ENCODE peak calls at places on chromosomes 16 and 17, in five cellular contexts. X is cardiac muscle cell, D is stomach, J is heart left ventricle, H is IMR-90. Q is an unnamed sample.

GRCh38 chr17:78878871-78879270 is 24.1 kb downstream of the CEP295NL start:
- DNase-seq in X (no peak), D (no peak), J (no peak), H (no peak), Q (no peak)

GRCh38 chr16:8853611-8854010 is 15.2 kb downstream of the CARHSP1 start:
- DNase-seq in X (no peak), D (no peak), J (no peak), H (no peak), Q (no peak)

GRCh38 chr17:11589706-11590105 is 8.6 kb upstream of the DNAH9 start:
- DNase-seq in X (no peak), D (peak), J (no peak), H (no peak), Q (no peak)

GRCh38 chr17:17387017-17387416 is 83.8 kb downstream of the NT5M start:
- DNase-seq in X (no peak), D (no peak), J (no peak), H (no peak), Q (no peak)

GRCh38 chr16:66489385-66489784 is 60.5 kb downstream of the TK2 start:
- DNase-seq in X (no peak), D (peak), J (no peak), H (no peak), Q (no peak)

GRCh38 chr17:18008496-18009268 is 30.3 kb downstream of the ATPAF2 start:
- DNase-seq in X (no peak), D (no peak), J (no peak), H (peak), Q (no peak)

GRCh38 chr17:81252336-81253329 is 13.5 kb downstream of the NDUFAF8 start:
- DNase-seq in X (no peak), D (no peak), J (no peak), H (no peak), Q (no peak)

GRCh38 chr17:67850991-67851631 is 25.8 kb downstream of the BPTF start:
- DNase-seq in X (no peak), D (no peak), J (no peak), H (no peak), Q (no peak)

GRCh38 chr16:1823821-1824220 is 2.8 kb downstream of the HAGH start:
- DNase-seq in X (peak), D (peak), J (no peak), H (peak), Q (no peak)

GRCh38 chr17:78896091-78896833 is 6.7 kb downstream of the CEP295NL start:
- DNase-seq in X (no peak), D (no peak), J (no peak), H (no peak), Q (no peak)

GRCh38 chr16:55542459-55543082 is 23.9 kb upstream of the CAPNS2 start:
- DNase-seq in X (peak), D (no peak), J (no peak), H (peak), Q (no peak)

GRCh38 chr17:82238562-82239201 is 9.8 kb downstream of the SLC16A3 start:
- DNase-seq in X (peak), D (peak), J (peak), H (peak), Q (no peak)

GRCh38 chr17:69734656-69735055 is 320.2 kb downstream of the MAP2K6 start:
- DNase-seq in X (no peak), D (no peak), J (no peak), H (no peak), Q (no peak)

GRCh38 chr17:44608732-44609435 is 47.4 kb upstream of the MEIOC start:
- DNase-seq in X (no peak), D (no peak), J (no peak), H (no peak), Q (no peak)

GRCh38 chr17:45357364-45357997 is 40.7 kb upstream of the MAP3K14 start:
- DNase-seq in X (no peak), D (no peak), J (no peak), H (no peak), Q (no peak)

GRCh38 chr17:49454050-49454449 is 39.4 kb upstream of the PHB1 start:
- DNase-seq in X (peak), D (no peak), J (no peak), H (peak), Q (no peak)

GRCh38 chr16:30997887-30998711 is 12.3 kb downstream of the STX1B start:
- DNase-seq in X (peak), D (no peak), J (no peak), H (peak), Q (no peak)

GRCh38 chr16:24208710-24209109 is 47.4 kb upstream of the CACNG3 start:
- DNase-seq in X (no peak), D (no peak), J (no peak), H (no peak), Q (no peak)

GRCh38 chr17:45302649-45303173 is 14.1 kb downstream of the MAP3K14 start:
- DNase-seq in X (peak), D (no peak), J (peak), H (peak), Q (no peak)

GRCh38 chr17:44010966-44011647 is 3.7 kb downstream of the TMEM101 start:
- DNase-seq in X (no peak), D (no peak), J (no peak), H (peak), Q (no peak)

GRCh38 chr16:68257251-68257905 is 6.9 kb upstream of the SLC7A6 start:
- DNase-seq in X (no peak), D (no peak), J (no peak), H (peak), Q (no peak)

GRCh38 chr17:31843382-31843780 is 15.7 kb downstream of the COPRS start:
- DNase-seq in X (no peak), D (no peak), J (no peak), H (peak), Q (no peak)

GRCh38 chr16:29028457-29029167 is 43.8 kb downstream of the LAT start:
- DNase-seq in X (no peak), D (no peak), J (no peak), H (no peak), Q (no peak)

GRCh38 chr17:66955821-66956220 is 8.7 kb upstream of the CACNG4 start:
- DNase-seq in X (no peak), D (no peak), J (no peak), H (no peak), Q (no peak)

GRCh38 chr16:10098991-10099390 is 83.2 kb downstream of the GRIN2A start:
- DNase-seq in X (no peak), D (no peak), J (no peak), H (no peak), Q (no peak)

GRCh38 chr17:5797447-5797846 is 213.1 kb upstream of the NLRP1 start:
- DNase-seq in X (no peak), D (no peak), J (no peak), H (no peak), Q (no peak)

GRCh38 chr17:82424001-82424862 is 5.8 kb upstream of the OGFOD3 start:
- DNase-seq in X (peak), D (peak), J (no peak), H (peak), Q (no peak)

GRCh38 chr17:69500911-69501429 is 86.5 kb downstream of the MAP2K6 start:
- DNase-seq in X (no peak), D (no peak), J (no peak), H (no peak), Q (no peak)

GRCh38 chr17:48002208-48002919 is 31.5 kb downstream of the CDK5RAP3 start:
- DNase-seq in X (peak), D (no peak), J (peak), H (peak), Q (no peak)

GRCh38 chr16:73172621-73173312 is 124.8 kb upstream of the ZFHX3 start:
- DNase-seq in X (peak), D (peak), J (peak), H (peak), Q (no peak)

GRCh38 chr17:45110676-45111611 is 21.4 kb downstream of the PLCD3 start:
- DNase-seq in X (no peak), D (no peak), J (peak), H (no peak), Q (no peak)

GRCh38 chr17:4368341-4368740 is 1.9 kb upstream of the UBE2G1 start:
- DNase-seq in X (no peak), D (no peak), J (no peak), H (no peak), Q (no peak)

GRCh38 chr16:80356365-80356764 is 184.4 kb upstream of the DYNLRB2 start:
- DNase-seq in X (no peak), D (no peak), J (no peak), H (no peak), Q (no peak)

GRCh38 chr17:17350491-17351355 is 47.5 kb downstream of the NT5M start:
- DNase-seq in X (no peak), D (peak), J (no peak), H (peak), Q (no peak)

GRCh38 chr17:65359016-65359415 is 202.4 kb downstream of the AXIN2 start:
- DNase-seq in X (peak), D (no peak), J (no peak), H (peak), Q (no peak)

GRCh38 chr16:2950773-2951172 is 13.3 kb upstream of the KREMEN2 start:
- DNase-seq in X (no peak), D (no peak), J (no peak), H (no peak), Q (no peak)
- TF ChIP-seq CTCF in X (no peak), D (no peak), J (no peak), H (no peak), Q (no peak)

GRCh38 chr17:39073353-39073752 is 78.1 kb downstream of the PLXDC1 start:
- DNase-seq in X (no peak), D (no peak), J (no peak), H (no peak), Q (no peak)

GRCh38 chr17:39064814-39065213 is 86.6 kb downstream of the PLXDC1 start:
- DNase-seq in X (no peak), D (no peak), J (no peak), H (no peak), Q (no peak)

GRCh38 chr17:39073916-39074315 is 77.5 kb downstream of the PLXDC1 start:
- DNase-seq in X (no peak), D (no peak), J (no peak), H (no peak), Q (no peak)

GRCh38 chr17:39071573-39071972 is 79.9 kb downstream of the PLXDC1 start:
- DNase-seq in X (no peak), D (no peak), J (no peak), H (no peak), Q (no peak)

DNA sequence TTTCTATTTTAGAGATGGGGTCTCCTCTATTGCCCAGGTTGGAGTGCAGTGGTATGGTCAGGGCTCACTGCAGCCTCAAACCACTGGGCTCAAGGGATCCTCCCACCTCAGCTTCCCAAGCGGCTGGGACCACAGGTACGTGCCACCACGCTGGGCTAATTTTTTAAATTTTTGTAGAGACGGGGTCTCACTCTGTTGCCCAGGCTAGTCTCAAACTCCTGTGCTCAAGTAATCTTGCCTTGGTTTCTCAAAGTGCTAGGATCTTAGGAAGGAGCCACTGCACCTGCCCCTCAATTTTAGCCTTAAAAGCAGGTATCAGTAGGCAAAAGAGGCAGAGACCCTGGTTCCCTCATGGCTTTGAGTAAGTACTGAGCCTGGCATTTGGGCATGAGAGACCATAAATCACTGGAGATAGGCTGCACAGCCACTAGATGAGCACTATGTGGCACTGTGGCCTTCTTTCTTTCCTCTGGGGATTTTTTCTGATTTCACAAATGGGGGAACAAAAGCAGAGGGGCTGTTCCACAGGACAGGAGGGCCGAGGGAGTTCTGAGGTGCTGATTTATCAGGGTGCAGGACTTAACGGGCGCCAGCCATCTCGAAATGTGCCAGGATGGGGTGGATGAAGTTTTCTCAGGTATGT is 82.2 kb downstream of the PLXDC1 start:
- DNase-seq in X (peak), D (no peak), J (no peak), H (peak), Q (no peak)
- TF ChIP-seq CTCF in X (peak), D (no peak), J (peak), H (peak), Q (peak)

GRCh38 chr16:50322333-50322732 is 46.5 kb downstream of the BRD7 start:
- DNase-seq in X (no peak), D (no peak), J (no peak), H (no peak), Q (no peak)

GRCh38 chr16:50320310-50320709 is 48.5 kb downstream of the BRD7 start:
- DNase-seq in X (no peak), D (no peak), J (no peak), H (no peak), Q (no peak)

GRCh38 chr16:50324345-50324744 is 44.4 kb downstream of the BRD7 start:
- DNase-seq in X (no peak), D (no peak), J (no peak), H (no peak), Q (no peak)

GRCh38 chr16:50326264-50326663 is 42.5 kb downstream of the BRD7 start:
- DNase-seq in X (no peak), D (no peak), J (no peak), H (no peak), Q (no peak)

GRCh38 chr16:50323335-50324011 is 45.3 kb downstream of the BRD7 start:
- DNase-seq in X (peak), D (no peak), J (peak), H (peak), Q (no peak)
- TF ChIP-seq CTCF in X (peak), D (no peak), J (no peak), H (peak), Q (peak)

GRCh38 chr16:71357681-71358080 is 842 bp upstream of the CALB2 start:
- DNase-seq in X (no peak), D (no peak), J (no peak), H (no peak), Q (no peak)
- TF ChIP-seq CTCF in X (no peak), D (no peak), J (no peak), H (no peak), Q (no peak)

GRCh38 chr16:61149709-61150108 is 886.5 kb downstream of the CDH8 start:
- DNase-seq in X (no peak), D (no peak), J (no peak), H (no peak), Q (no peak)

GRCh38 chr16:61146429-61146828 is 889.8 kb downstream of the CDH8 start:
- DNase-seq in X (no peak), D (no peak), J (no peak), H (no peak), Q (no peak)

GRCh38 chr16:61150351-61150750 is 885.9 kb downstream of the CDH8 start:
- DNase-seq in X (no peak), D (no peak), J (no peak), H (no peak), Q (no peak)

DNA sequence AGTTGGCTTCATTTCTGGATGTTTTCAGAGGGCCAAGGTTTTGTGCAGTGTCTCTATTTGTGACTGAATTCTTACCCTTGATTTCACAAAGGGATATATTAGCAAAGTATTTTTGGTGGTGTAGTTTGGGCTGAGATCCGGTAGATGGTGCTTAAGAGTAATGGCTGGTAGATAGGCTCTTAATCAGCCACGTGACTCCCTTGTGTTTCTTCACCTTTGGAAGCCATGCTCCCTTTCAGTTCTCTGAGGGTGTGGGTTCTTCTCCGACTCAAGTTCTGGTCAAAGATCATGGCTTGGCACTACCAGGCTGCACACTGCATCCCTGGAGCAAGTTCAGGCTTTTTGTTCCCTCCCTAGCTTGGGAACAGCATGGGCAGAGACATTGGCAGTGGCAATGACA is 887.3 kb downstream of the CDH8 start:
- DNase-seq in X (no peak), D (no peak), J (no peak), H (no peak), Q (no peak)
- TF ChIP-seq CTCF in X (no peak), D (no peak), J (no peak), H (no peak), Q (no peak)

Q was measured in progenitor cell of endocrine pancreas.